ENCODE peak calls at places on chromosomes 7 and 10, in four cellular contexts. One of them, this sample, is unnamed. For H3K27me3, the result is how much of the 10 kb centered on the place peaks cover.

GRCh38 chr10:69407621-69408301 is 9.0 kb downstream of the TACR2 start:
- DNase-seq in GM23248: no peak
- DNase-seq in cardiac muscle cell: peak
- DNase-seq in lower lobe of right lung: no peak
- DNase-seq in this sample: no peak

GRCh38 chr7:38839846-38840245 is 69.1 kb downstream of the VPS41 start:
- DNase-seq in GM23248: no peak
- DNase-seq in cardiac muscle cell: peak
- DNase-seq in lower lobe of right lung: no peak
- DNase-seq in this sample: no peak

GRCh38 chr10:99775850-99776249 is 6.6 kb upstream of the ABCC2 start:
- DNase-seq in GM23248: peak
- DNase-seq in cardiac muscle cell: no peak
- DNase-seq in lower lobe of right lung: no peak
- DNase-seq in this sample: no peak

GRCh38 chr7:131957338-131958025 is 401.1 kb upstream of the PODXL start:
- DNase-seq in GM23248: no peak
- DNase-seq in cardiac muscle cell: no peak
- DNase-seq in lower lobe of right lung: no peak
- DNase-seq in this sample: peak

GRCh38 chr7:11748884-11749283 is 83.1 kb downstream of the THSD7A start:
- DNase-seq in GM23248: no peak
- DNase-seq in cardiac muscle cell: no peak
- DNase-seq in lower lobe of right lung: no peak
- DNase-seq in this sample: no peak

GRCh38 chr10:32372000-32372875 is 25.3 kb upstream of the EPC1 start:
- DNase-seq in GM23248: peak
- DNase-seq in cardiac muscle cell: no peak
- DNase-seq in lower lobe of right lung: no peak
- DNase-seq in this sample: no peak

GRCh38 chr7:22108151-22108845 is 162.6 kb upstream of the CDCA7L start:
- DNase-seq in GM23248: no peak
- DNase-seq in cardiac muscle cell: no peak
- DNase-seq in lower lobe of right lung: no peak
- DNase-seq in this sample: peak

GRCh38 chr10:131644864-131645658 is 255.7 kb upstream of the PPP2R2D start:
- DNase-seq in GM23248: no peak
- DNase-seq in cardiac muscle cell: no peak
- DNase-seq in lower lobe of right lung: no peak
- DNase-seq in this sample: no peak

GRCh38 chr7:127678947-127679346 is 27.0 kb downstream of the SND1 start:
- DNase-seq in GM23248: peak
- DNase-seq in cardiac muscle cell: no peak
- DNase-seq in lower lobe of right lung: no peak
- DNase-seq in this sample: no peak

GRCh38 chr7:139362981-139363380 is 3.3 kb downstream of the LUC7L2 start:
- DNase-seq in GM23248: no peak
- DNase-seq in cardiac muscle cell: no peak
- DNase-seq in lower lobe of right lung: no peak
- DNase-seq in this sample: no peak

GRCh38 chr7:116772423-116772852 is 89.9 kb upstream of the CAPZA2 start:
- DNase-seq in GM23248: peak
- DNase-seq in cardiac muscle cell: no peak
- DNase-seq in lower lobe of right lung: no peak
- DNase-seq in this sample: no peak

GRCh38 chr7:2003931-2004812 is 228.6 kb downstream of the MAD1L1 start:
- DNase-seq in GM23248: no peak
- DNase-seq in cardiac muscle cell: no peak
- DNase-seq in lower lobe of right lung: peak
- DNase-seq in this sample: no peak

GRCh38 chr7:156578978-156579430 is 61.6 kb upstream of the RNF32 start:
- DNase-seq in GM23248: no peak
- DNase-seq in cardiac muscle cell: no peak
- DNase-seq in lower lobe of right lung: no peak
- DNase-seq in this sample: peak

GRCh38 chr10:47344996-47345870 is 2.9 kb upstream of the RBP3 start:
- DNase-seq in GM23248: no peak
- DNase-seq in cardiac muscle cell: no peak
- DNase-seq in lower lobe of right lung: no peak
- DNase-seq in this sample: no peak

GRCh38 chr10:84371944-84372343 is 43.6 kb downstream of the CCSER2 start:
- DNase-seq in GM23248: no peak
- DNase-seq in cardiac muscle cell: no peak
- DNase-seq in lower lobe of right lung: no peak
- DNase-seq in this sample: no peak

GRCh38 chr10:45375101-45375500 is 1.1 kb downstream of the ALOX5 start:
- DNase-seq in GM23248: no peak
- DNase-seq in cardiac muscle cell: no peak
- DNase-seq in lower lobe of right lung: no peak
- DNase-seq in this sample: no peak
- H3K27me3 ChIP-seq in GM23248: half or more
- H3K27me3 ChIP-seq in cardiac muscle cell: half or more
- H3K27me3 ChIP-seq in lower lobe of right lung: under half
- H3K27me3 ChIP-seq in this sample: under half

GRCh38 chr10:12237265-12238220 is 41.6 kb downstream of the CDC123 start:
- DNase-seq in GM23248: no peak
- DNase-seq in cardiac muscle cell: no peak
- DNase-seq in lower lobe of right lung: no peak
- DNase-seq in this sample: no peak

GRCh38 chr10:12238821-12239220 is 42.8 kb downstream of the CDC123 start:
- DNase-seq in GM23248: no peak
- DNase-seq in cardiac muscle cell: no peak
- DNase-seq in lower lobe of right lung: no peak
- DNase-seq in this sample: no peak

GRCh38 chr10:12235796-12236195 is 39.8 kb downstream of the CDC123 start:
- DNase-seq in GM23248: no peak
- DNase-seq in cardiac muscle cell: no peak
- DNase-seq in lower lobe of right lung: no peak
- DNase-seq in this sample: no peak

DNA sequence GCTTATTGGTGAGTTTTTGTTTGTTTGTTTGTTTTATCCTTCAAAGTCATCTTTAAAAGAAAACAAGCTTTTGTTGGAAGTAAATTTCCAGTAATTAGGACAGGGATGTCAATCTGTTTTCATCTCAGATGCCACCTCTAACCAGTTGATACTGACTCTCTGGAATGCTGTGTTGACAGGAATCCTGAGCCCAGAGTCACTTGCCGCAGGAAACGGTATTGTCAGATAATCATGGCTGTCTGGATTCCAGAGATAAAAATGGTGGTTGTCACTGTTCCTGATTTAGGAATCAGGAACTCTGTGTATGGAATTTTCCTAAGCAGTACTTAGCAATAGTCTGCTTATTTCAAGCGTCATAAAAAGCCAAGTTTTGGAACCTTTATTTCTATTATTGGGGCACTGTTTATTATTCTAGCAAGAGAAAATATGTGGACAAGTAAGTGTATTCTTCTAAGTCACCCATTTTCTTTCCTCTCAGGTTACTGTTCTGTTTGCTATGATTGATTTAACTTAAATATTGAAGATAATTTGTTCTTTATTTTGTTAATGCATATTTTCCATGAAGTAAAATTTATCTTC is 39.2 kb downstream of the CDC123 start:
- DNase-seq in GM23248: no peak
- DNase-seq in cardiac muscle cell: peak
- DNase-seq in lower lobe of right lung: no peak
- DNase-seq in this sample: no peak
- H3K4me3 ChIP-seq in GM23248: no peak
- H3K4me3 ChIP-seq in cardiac muscle cell: no peak
- H3K4me3 ChIP-seq in lower lobe of right lung: no peak
- H3K4me3 ChIP-seq in this sample: no peak

GRCh38 chr7:106419455-106420182 is 134.8 kb upstream of the NAMPT start:
- DNase-seq in GM23248: peak
- DNase-seq in cardiac muscle cell: no peak
- DNase-seq in lower lobe of right lung: no peak
- DNase-seq in this sample: no peak
- H3K27ac ChIP-seq in GM23248: no peak
- H3K27ac ChIP-seq in cardiac muscle cell: no peak
- H3K27ac ChIP-seq in lower lobe of right lung: peak
- H3K27ac ChIP-seq in this sample: no peak

DNA sequence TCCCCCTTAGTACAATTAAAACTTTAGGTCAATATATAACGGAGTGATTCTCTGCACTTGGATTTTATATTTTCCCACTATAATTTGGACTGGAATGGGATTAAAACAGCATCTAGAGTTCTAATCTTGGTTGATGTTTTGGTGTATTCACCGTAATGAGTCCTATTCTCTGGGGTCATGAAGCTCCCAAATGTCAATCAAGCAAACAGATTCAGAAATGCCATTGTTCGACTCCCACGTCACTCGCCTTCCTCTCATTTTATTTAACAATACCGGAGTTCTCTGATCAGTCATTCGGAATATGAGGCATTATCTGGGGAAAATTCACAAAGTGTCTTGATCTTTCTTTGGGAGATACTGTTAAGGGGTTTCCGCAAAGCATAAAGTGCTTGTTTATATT is 26.5 kb downstream of the SKIDA1 start:
- DNase-seq in GM23248: no peak
- DNase-seq in cardiac muscle cell: no peak
- DNase-seq in lower lobe of right lung: no peak
- DNase-seq in this sample: no peak
- H3K27me3 ChIP-seq in GM23248: under half
- H3K27me3 ChIP-seq in cardiac muscle cell: under half
- H3K27me3 ChIP-seq in lower lobe of right lung: under half
- H3K27me3 ChIP-seq in this sample: under half

GRCh38 chr7:151437866-151438516 is 1.9 kb downstream of the CRYGN start:
- DNase-seq in GM23248: no peak
- DNase-seq in cardiac muscle cell: no peak
- DNase-seq in lower lobe of right lung: no peak
- DNase-seq in this sample: no peak

GRCh38 chr7:151442776-151443496 is 3.0 kb upstream of the CRYGN start:
- DNase-seq in GM23248: no peak
- DNase-seq in cardiac muscle cell: no peak
- DNase-seq in lower lobe of right lung: no peak
- DNase-seq in this sample: no peak

GRCh38 chr7:151438864-151439601 is 908 bp downstream of the CRYGN start:
- DNase-seq in GM23248: no peak
- DNase-seq in cardiac muscle cell: no peak
- DNase-seq in lower lobe of right lung: no peak
- DNase-seq in this sample: no peak

GRCh38 chr7:151440799-151441443 is 980 bp upstream of the CRYGN start:
- DNase-seq in GM23248: peak
- DNase-seq in cardiac muscle cell: no peak
- DNase-seq in lower lobe of right lung: no peak
- DNase-seq in this sample: no peak

DNA sequence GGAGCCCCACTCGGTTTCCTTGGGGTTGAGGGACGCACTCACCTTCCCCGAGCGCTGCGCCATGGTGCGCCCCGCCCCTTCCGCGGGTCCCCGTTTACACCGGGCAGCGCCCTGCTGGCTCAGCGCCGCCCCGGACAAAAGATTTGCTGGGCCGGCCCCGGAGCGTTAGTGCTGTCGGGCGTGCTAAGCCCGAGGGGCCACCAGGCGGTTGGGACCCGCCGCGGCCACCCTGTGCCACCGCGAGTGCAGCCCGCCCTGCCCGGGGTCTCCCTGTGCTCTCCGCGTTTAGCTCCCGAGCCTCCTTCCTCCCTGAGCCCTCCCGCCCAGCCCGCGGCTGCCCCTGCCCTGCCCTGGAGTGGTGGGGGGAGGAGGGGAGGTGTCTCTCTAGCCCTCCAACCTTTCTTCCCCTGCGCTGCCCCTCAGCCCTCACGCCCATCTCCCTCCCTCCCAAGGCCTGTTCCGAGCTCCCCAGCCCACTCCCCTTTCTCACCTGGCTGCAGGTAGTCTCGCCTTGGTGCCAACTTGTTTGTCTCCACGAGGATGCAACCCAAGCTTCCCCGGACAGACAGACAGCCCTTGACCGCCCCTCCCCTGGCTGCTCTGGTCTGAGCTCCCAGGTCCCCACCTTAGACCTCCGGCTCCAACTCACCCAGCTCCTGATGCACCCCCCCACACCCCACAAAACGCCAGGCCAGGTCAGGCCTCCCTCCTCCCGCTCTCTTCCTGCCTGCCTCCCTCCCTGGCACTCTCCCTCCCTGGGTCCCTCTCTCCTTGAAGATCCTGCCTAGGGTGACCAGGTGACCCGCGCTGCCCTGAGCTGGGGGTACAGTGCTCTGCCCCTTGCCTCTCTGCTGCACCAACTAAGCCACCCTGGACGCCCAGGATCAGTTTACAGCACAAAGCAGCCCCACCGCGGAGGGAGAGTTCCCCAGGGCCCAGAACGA is at the start of gene CRYGN:
- DNase-seq in GM23248: peak
- DNase-seq in cardiac muscle cell: peak
- DNase-seq in lower lobe of right lung: no peak
- DNase-seq in this sample: no peak
- H3K4me3 ChIP-seq in GM23248: no peak
- H3K4me3 ChIP-seq in cardiac muscle cell: peak
- H3K4me3 ChIP-seq in lower lobe of right lung: peak
- H3K4me3 ChIP-seq in this sample: peak

GRCh38 chr7:96329189-96329588 is 7.3 kb upstream of the SLC25A13 start:
- DNase-seq in GM23248: no peak
- DNase-seq in cardiac muscle cell: no peak
- DNase-seq in lower lobe of right lung: no peak
- DNase-seq in this sample: no peak
- H3K27ac ChIP-seq in GM23248: no peak
- H3K27ac ChIP-seq in cardiac muscle cell: no peak
- H3K27ac ChIP-seq in lower lobe of right lung: no peak
- H3K27ac ChIP-seq in this sample: no peak

GRCh38 chr7:78017621-78018100 is 219.1 kb downstream of the PHTF2 start:
- DNase-seq in GM23248: no peak
- DNase-seq in cardiac muscle cell: no peak
- DNase-seq in lower lobe of right lung: no peak
- DNase-seq in this sample: no peak

GRCh38 chr7:78020131-78020873 is 221.7 kb downstream of the PHTF2 start:
- DNase-seq in GM23248: peak
- DNase-seq in cardiac muscle cell: peak
- DNase-seq in lower lobe of right lung: no peak
- DNase-seq in this sample: no peak

GRCh38 chr7:78020874-78021249 is 222.3 kb downstream of the PHTF2 start:
- DNase-seq in GM23248: peak
- DNase-seq in cardiac muscle cell: no peak
- DNase-seq in lower lobe of right lung: no peak
- DNase-seq in this sample: no peak

GRCh38 chr7:78018541-78019456 is 220.2 kb downstream of the PHTF2 start:
- DNase-seq in GM23248: peak
- DNase-seq in cardiac muscle cell: no peak
- DNase-seq in lower lobe of right lung: peak
- DNase-seq in this sample: no peak

GRCh38 chr7:78019457-78020130 is 221.0 kb downstream of the PHTF2 start:
- DNase-seq in GM23248: peak
- DNase-seq in cardiac muscle cell: peak
- DNase-seq in lower lobe of right lung: peak
- DNase-seq in this sample: peak
- H3K27me3 ChIP-seq in GM23248: under half
- H3K27me3 ChIP-seq in cardiac muscle cell: under half
- H3K27me3 ChIP-seq in lower lobe of right lung: under half
- H3K27me3 ChIP-seq in this sample: under half

This sample was measured in dorsolateral prefrontal cortex.